ENCODE peak calls at places on chromosome 12, in ten cellular contexts. N is hepatic stellate cell; R is gastrocnemius medialis; W is astrocyte of the spinal cord; F is activated T-cell treated with anti-CD3 and anti-CD28 coated beads, Interleukin-2, amount 50 U/mL, for 48 hours; Z is CD8-positive, alpha-beta T cell; L is stimulated activated CD4-positive, alpha-beta T cell treated with anti-CD3 and anti-CD28 coated beads, Interleukin-4, amount 100 ng/mL, for 24 hours; A is activated gamma-delta T cell; S is NCI-H774; G is psoas muscle. O is an unnamed sample.

GRCh38 chr12:91380651-91381050 is 198.0 kb upstream of the DCN start:
- DNase-seq in N (no peak), R (no peak), W (no peak), F (no peak), Z (no peak), L (no peak), A (no peak), S (no peak), G (no peak), O (no peak)

GRCh38 chr12:6423267-6424007 is 21.3 kb upstream of the CD27 start:
- DNase-seq in N (peak; percentile 88), R (peak; percentile 90), W (peak; percentile 89), F (peak; percentile 83), Z (peak; percentile 53), L (peak; percentile 83), A (no peak), S (peak; percentile 93), G (peak; percentile 91), O (peak; percentile 87)

GRCh38 chr12:122845041-122845864 is 10.0 kb downstream of the HIP1R start:
- DNase-seq in N (no peak), R (no peak), W (no peak), F (no peak), Z (no peak), L (no peak), A (no peak), S (no peak), G (peak; percentile 38), O (no peak)

GRCh38 chr12:49534806-49535278 is 4.0 kb upstream of the KCNH3 start:
- DNase-seq in N (no peak), R (no peak), W (no peak), F (no peak), Z (no peak), L (no peak), A (no peak), S (no peak), G (no peak), O (peak; percentile 5)

GRCh38 chr12:123120452-123121166 is 30.3 kb downstream of the PITPNM2 start:
- DNase-seq in N (no peak), R (no peak), W (no peak), F (peak; percentile 48), Z (no peak), L (no peak), A (no peak), S (no peak), G (no peak), O (no peak)

GRCh38 chr12:57552692-57553321 is 3.0 kb downstream of the KIF5A start:
- DNase-seq in N (peak; percentile 68), R (no peak), W (peak; percentile 46), F (no peak), Z (no peak), L (no peak), A (no peak), S (no peak), G (no peak), O (no peak)

GRCh38 chr12:69129014-69129413 is 110.4 kb upstream of the CPSF6 start:
- DNase-seq in N (no peak), R (no peak), W (no peak), F (no peak), Z (no peak), L (no peak), A (no peak), S (no peak), G (no peak), O (no peak)

GRCh38 chr12:67832155-67832554 is 157.1 kb upstream of the IFNG-AS1 start:
- DNase-seq in N (no peak), R (no peak), W (no peak), F (no peak), Z (no peak), L (no peak), A (no peak), S (no peak), G (no peak), O (no peak)

GRCh38 chr12:24363177-24363754 is 413.8 kb upstream of the SOX5 start:
- DNase-seq in N (no peak), R (no peak), W (no peak), F (no peak), Z (no peak), L (no peak), A (no peak), S (peak; percentile 44), G (no peak), O (no peak)

GRCh38 chr12:10293151-10293550 is 14.5 kb upstream of the KLRD1 start:
- DNase-seq in N (no peak), R (no peak), W (no peak), F (no peak), Z (no peak), L (no peak), A (no peak), S (no peak), G (no peak), O (no peak)

GRCh38 chr12:95571369-95571768 is 20.1 kb upstream of the USP44 start:
- DNase-seq in N (no peak), R (no peak), W (no peak), F (no peak), Z (no peak), L (no peak), A (no peak), S (no peak), G (no peak), O (no peak)

GRCh38 chr12:120961604-120962486 is 16.5 kb upstream of the HNF1A start:
- DNase-seq in N (no peak), R (no peak), W (no peak), F (peak; percentile 23), Z (no peak), L (no peak), A (no peak), S (no peak), G (no peak), O (peak; percentile 76)

GRCh38 chr12:1806301-1807106 is 13.9 kb upstream of the LRTM2 start:
- DNase-seq in N (no peak), R (no peak), W (no peak), F (no peak), Z (no peak), L (no peak), A (no peak), S (no peak), G (peak; percentile 51), O (peak; percentile 46)

GRCh38 chr12:75706786-75707605 is 195.6 kb upstream of the KRR1 start:
- DNase-seq in N (no peak), R (no peak), W (peak; percentile 77), F (no peak), Z (no peak), L (no peak), A (no peak), S (no peak), G (no peak), O (no peak)

GRCh38 chr12:113961921-113962710 is 4.0 kb downstream of the RBM19 start:
- DNase-seq in N (no peak), R (no peak), W (no peak), F (peak; percentile 71), Z (no peak), L (peak; percentile 52), A (no peak), S (no peak), G (no peak), O (no peak)

GRCh38 chr12:78793491-78793890 is 71.1 kb upstream of the SYT1 start:
- DNase-seq in N (no peak), R (no peak), W (no peak), F (no peak), Z (no peak), L (no peak), A (no peak), S (no peak), G (no peak), O (no peak)

GRCh38 chr12:44709166-44709565 is 166.9 kb downstream of the NELL2 start:
- DNase-seq in N (no peak), R (no peak), W (no peak), F (no peak), Z (no peak), L (no peak), A (no peak), S (no peak), G (no peak), O (no peak)

GRCh38 chr12:121189061-121189886 is 20.7 kb upstream of the P2RX4 start:
- DNase-seq in N (no peak), R (no peak), W (no peak), F (no peak), Z (no peak), L (no peak), A (no peak), S (no peak), G (no peak), O (no peak)

GRCh38 chr12:131785763-131786330 is 42.3 kb upstream of the MMP17 start:
- DNase-seq in N (no peak), R (no peak), W (no peak), F (no peak), Z (no peak), L (no peak), A (no peak), S (no peak), G (no peak), O (no peak)

GRCh38 chr12:33942172-33942571 is 80.1 kb upstream of the ALG10 start:
- DNase-seq in N (no peak), R (no peak), W (no peak), F (no peak), Z (no peak), L (no peak), A (no peak), S (no peak), G (no peak), O (no peak)

GRCh38 chr12:46490635-46491034 is 118.1 kb upstream of the SLC38A2 start:
- DNase-seq in N (no peak), R (no peak), W (peak; percentile 28), F (no peak), Z (no peak), L (no peak), A (no peak), S (no peak), G (no peak), O (no peak)

GRCh38 chr12:27468241-27468640 is 21.7 kb downstream of the SMCO2 start:
- DNase-seq in N (no peak), R (no peak), W (no peak), F (no peak), Z (no peak), L (no peak), A (no peak), S (no peak), G (no peak), O (no peak)

O was measured in stomach.